ENCODE peak calls at places on chromosomes 5 and 9, in six cellular contexts. One of them, this sample, is unnamed. For H3K27me3, the result is how much of the 10 kb centered on the place peaks cover.

GRCh38 chr9:35611230-35611797 is 6.3 kb downstream of the TESK1 start:
- DNase-seq in GM12878: no peak
- DNase-seq in SK-N-SH: peak
- DNase-seq in H1: peak
- DNase-seq in K562: peak
- DNase-seq in HepG2: peak
- DNase-seq in this sample: no peak

GRCh38 chr5:142785211-142785610 is 15.0 kb downstream of the ARHGAP26 start:
- DNase-seq in HepG2: no peak
- DNase-seq in K562: no peak
- DNase-seq in SK-N-SH: no peak
- DNase-seq in GM12878: no peak
- DNase-seq in H1: no peak
- DNase-seq in this sample: no peak

GRCh38 chr5:124825250-124825982 is 79.0 kb upstream of the ZNF608 start:
- DNase-seq in K562: no peak
- DNase-seq in SK-N-SH: no peak
- DNase-seq in HepG2: no peak
- DNase-seq in H1: no peak
- DNase-seq in GM12878: no peak
- DNase-seq in this sample: no peak

GRCh38 chr9:653856-654387 is 187.6 kb upstream of the DMRT1 start:
- DNase-seq in GM12878: no peak
- DNase-seq in SK-N-SH: no peak
- DNase-seq in HepG2: no peak
- DNase-seq in K562: no peak
- DNase-seq in H1: no peak
- DNase-seq in this sample: no peak

GRCh38 chr9:127583605-127584053 is 28.4 kb upstream of the STXBP1 start:
- DNase-seq in HepG2: no peak
- DNase-seq in K562: no peak
- DNase-seq in GM12878: no peak
- DNase-seq in SK-N-SH: no peak
- DNase-seq in H1: no peak
- DNase-seq in this sample: no peak

GRCh38 chr5:124912653-124913328 is 166.4 kb upstream of the ZNF608 start:
- DNase-seq in GM12878: no peak
- DNase-seq in SK-N-SH: no peak
- DNase-seq in H1: no peak
- DNase-seq in K562: no peak
- DNase-seq in HepG2: no peak
- DNase-seq in this sample: no peak

GRCh38 chr5:37773809-37774208 is 66.0 kb downstream of the GDNF start:
- DNase-seq in SK-N-SH: no peak
- DNase-seq in GM12878: no peak
- DNase-seq in K562: no peak
- DNase-seq in HepG2: no peak
- DNase-seq in H1: no peak
- DNase-seq in this sample: no peak

GRCh38 chr5:38870595-38870994 is 24.8 kb downstream of the OSMR start:
- DNase-seq in HepG2: no peak
- DNase-seq in GM12878: no peak
- DNase-seq in SK-N-SH: no peak
- DNase-seq in H1: no peak
- DNase-seq in K562: no peak
- DNase-seq in this sample: no peak

GRCh38 chr5:50655810-50656205 is 10.6 kb upstream of the PARP8 start:
- DNase-seq in HepG2: no peak
- DNase-seq in GM12878: no peak
- DNase-seq in SK-N-SH: no peak
- DNase-seq in H1: no peak
- DNase-seq in K562: no peak
- DNase-seq in this sample: no peak

GRCh38 chr5:132204736-132205135 is 22.9 kb downstream of the P4HA2 start:
- DNase-seq in H1: no peak
- DNase-seq in SK-N-SH: no peak
- DNase-seq in GM12878: no peak
- DNase-seq in HepG2: no peak
- DNase-seq in K562: no peak
- DNase-seq in this sample: no peak

GRCh38 chr5:111676496-111676895 is 80.5 kb downstream of the NREP start:
- DNase-seq in K562: no peak
- DNase-seq in HepG2: no peak
- DNase-seq in SK-N-SH: no peak
- DNase-seq in H1: no peak
- DNase-seq in GM12878: no peak
- DNase-seq in this sample: no peak

GRCh38 chr9:90925581-90926257 is 124.1 kb downstream of the SYK start:
- DNase-seq in K562: no peak
- DNase-seq in H1: no peak
- DNase-seq in SK-N-SH: no peak
- DNase-seq in GM12878: no peak
- DNase-seq in HepG2: no peak
- DNase-seq in this sample: no peak

GRCh38 chr9:137984005-137984404 is 106.4 kb downstream of the CACNA1B start:
- DNase-seq in GM12878: no peak
- DNase-seq in H1: no peak
- DNase-seq in SK-N-SH: no peak
- DNase-seq in HepG2: no peak
- DNase-seq in K562: no peak
- DNase-seq in this sample: no peak

GRCh38 chr9:37035472-37036236 is 1.6 kb upstream of the PAX5 start:
- DNase-seq in HepG2: no peak
- DNase-seq in K562: no peak
- DNase-seq in GM12878: no peak
- DNase-seq in H1: peak
- DNase-seq in SK-N-SH: peak
- DNase-seq in this sample: no peak

GRCh38 chr5:138568061-138568824 is 7.0 kb downstream of the HSPA9 start:
- DNase-seq in HepG2: no peak
- DNase-seq in GM12878: no peak
- DNase-seq in K562: no peak
- DNase-seq in H1: no peak
- DNase-seq in SK-N-SH: peak
- DNase-seq in this sample: no peak
- H3K27ac ChIP-seq in HepG2: peak
- H3K27ac ChIP-seq in GM12878: no peak
- H3K27ac ChIP-seq in K562: no peak
- H3K27ac ChIP-seq in H1: no peak
- H3K27ac ChIP-seq in SK-N-SH: no peak
- H3K27ac ChIP-seq in this sample: no peak

GRCh38 chr5:6311568-6312501 is 66.5 kb downstream of the MED10 start:
- DNase-seq in GM12878: no peak
- DNase-seq in SK-N-SH: peak
- DNase-seq in HepG2: no peak
- DNase-seq in K562: no peak
- DNase-seq in H1: no peak
- DNase-seq in this sample: no peak
- H3K27me3 ChIP-seq in GM12878: under half
- H3K27me3 ChIP-seq in SK-N-SH: under half
- H3K27me3 ChIP-seq in HepG2: under half
- H3K27me3 ChIP-seq in K562: under half
- H3K27me3 ChIP-seq in H1: under half
- H3K27me3 ChIP-seq in this sample: under half

GRCh38 chr5:140118294-140118936 is 4.5 kb downstream of the PURA start:
- DNase-seq in H1: no peak
- DNase-seq in HepG2: no peak
- DNase-seq in GM12878: no peak
- DNase-seq in K562: no peak
- DNase-seq in SK-N-SH: no peak
- DNase-seq in this sample: no peak

GRCh38 chr5:140114341-140115185 is 654 bp downstream of the PURA start:
- DNase-seq in GM12878: no peak
- DNase-seq in H1: peak
- DNase-seq in SK-N-SH: peak
- DNase-seq in HepG2: no peak
- DNase-seq in K562: peak
- DNase-seq in this sample: no peak

GRCh38 chr5:140117523-140117922 is 3.6 kb downstream of the PURA start:
- DNase-seq in K562: no peak
- DNase-seq in SK-N-SH: no peak
- DNase-seq in GM12878: no peak
- DNase-seq in H1: no peak
- DNase-seq in HepG2: no peak
- DNase-seq in this sample: no peak

GRCh38 chr5:140115186-140115500 is 1.2 kb downstream of the PURA start:
- DNase-seq in K562: no peak
- DNase-seq in SK-N-SH: no peak
- DNase-seq in HepG2: no peak
- DNase-seq in GM12878: no peak
- DNase-seq in H1: no peak
- DNase-seq in this sample: no peak

GRCh38 chr5:140116716-140117115 is 2.8 kb downstream of the PURA start:
- DNase-seq in H1: no peak
- DNase-seq in K562: peak
- DNase-seq in HepG2: no peak
- DNase-seq in SK-N-SH: no peak
- DNase-seq in GM12878: no peak
- DNase-seq in this sample: no peak
- TF ChIP-seq GABPA in H1: no peak
- TF ChIP-seq GABPA in K562: no peak
- TF ChIP-seq GABPA in HepG2: no peak
- TF ChIP-seq GABPA in SK-N-SH: no peak
- TF ChIP-seq GABPA in GM12878: no peak
- TF ChIP-seq GABPA in this sample: no peak

DNA sequence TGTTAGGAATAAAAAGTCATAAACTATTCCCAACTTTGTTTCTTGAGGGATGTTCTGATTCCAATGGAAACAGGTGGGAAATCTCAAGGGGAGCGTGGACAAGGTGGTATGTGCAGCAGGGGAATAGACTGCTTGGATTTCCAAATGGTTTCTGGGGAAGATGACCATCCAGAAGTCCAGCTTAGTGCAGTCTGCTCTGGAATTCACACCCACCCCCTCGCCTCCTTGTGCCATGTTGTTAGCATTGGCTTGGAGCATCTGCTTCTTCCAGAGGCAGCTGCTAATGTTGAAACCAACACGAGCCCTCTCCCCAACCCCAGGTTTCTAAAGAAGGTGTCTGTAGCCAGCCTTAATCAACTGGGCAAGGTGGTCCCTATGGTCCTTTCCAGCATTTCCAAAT is 90.9 kb downstream of the PDE6A start:
- DNase-seq in HepG2: no peak
- DNase-seq in GM12878: no peak
- DNase-seq in SK-N-SH: no peak
- DNase-seq in H1: no peak
- DNase-seq in K562: no peak
- DNase-seq in this sample: no peak
- H3K27ac ChIP-seq in HepG2: no peak
- H3K27ac ChIP-seq in GM12878: no peak
- H3K27ac ChIP-seq in SK-N-SH: no peak
- H3K27ac ChIP-seq in H1: no peak
- H3K27ac ChIP-seq in K562: no peak
- H3K27ac ChIP-seq in this sample: no peak

GRCh38 chr9:95504053-95504963 is 12.5 kb downstream of the PTCH1 start:
- DNase-seq in GM12878: no peak
- DNase-seq in H1: peak
- DNase-seq in HepG2: peak
- DNase-seq in SK-N-SH: no peak
- DNase-seq in K562: peak
- DNase-seq in this sample: no peak
- H3K27me3 ChIP-seq in GM12878: under half
- H3K27me3 ChIP-seq in H1: under half
- H3K27me3 ChIP-seq in HepG2: under half
- H3K27me3 ChIP-seq in SK-N-SH: under half
- H3K27me3 ChIP-seq in K562: under half
- H3K27me3 ChIP-seq in this sample: under half

DNA sequence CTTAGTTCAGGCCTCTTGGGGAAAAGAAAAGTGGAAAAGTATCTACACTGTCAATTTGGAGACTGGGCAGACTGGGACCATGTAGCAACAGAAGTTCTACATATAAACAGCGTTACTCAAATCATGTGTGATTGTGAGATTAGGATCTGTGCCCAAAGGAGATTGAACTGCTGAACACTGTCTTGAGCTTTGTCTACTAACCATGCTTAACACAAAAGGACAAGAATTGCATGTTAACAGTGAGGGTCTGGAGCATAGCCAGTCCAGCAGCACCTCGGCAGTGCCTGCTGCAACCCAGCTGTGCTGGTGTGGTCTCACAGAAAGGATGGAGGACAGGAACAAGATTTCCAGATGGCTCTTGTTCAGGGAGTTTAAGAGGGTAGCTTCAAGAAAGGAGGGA is 5.7 kb downstream of the PAM start:
- DNase-seq in K562: no peak
- DNase-seq in H1: no peak
- DNase-seq in GM12878: no peak
- DNase-seq in SK-N-SH: peak
- DNase-seq in HepG2: no peak
- DNase-seq in this sample: no peak
- TF ChIP-seq GABPA in K562: no peak
- TF ChIP-seq GABPA in H1: no peak
- TF ChIP-seq GABPA in GM12878: no peak
- TF ChIP-seq GABPA in SK-N-SH: no peak
- TF ChIP-seq GABPA in HepG2: no peak
- TF ChIP-seq GABPA in this sample: no peak

GRCh38 chr5:101260857-101261256 is 357.8 kb upstream of the ST8SIA4 start:
- DNase-seq in SK-N-SH: no peak
- DNase-seq in GM12878: no peak
- DNase-seq in K562: no peak
- DNase-seq in HepG2: no peak
- DNase-seq in H1: no peak
- DNase-seq in this sample: no peak
- H3K27ac ChIP-seq in SK-N-SH: no peak
- H3K27ac ChIP-seq in GM12878: no peak
- H3K27ac ChIP-seq in K562: no peak
- H3K27ac ChIP-seq in HepG2: no peak
- H3K27ac ChIP-seq in H1: no peak
- H3K27ac ChIP-seq in this sample: no peak

GRCh38 chr5:169550227-169550626 is 33.3 kb upstream of the SPDL1 start:
- DNase-seq in K562: no peak
- DNase-seq in GM12878: no peak
- DNase-seq in H1: no peak
- DNase-seq in HepG2: no peak
- DNase-seq in SK-N-SH: no peak
- DNase-seq in this sample: no peak
- H3K27me3 ChIP-seq in K562: under half
- H3K27me3 ChIP-seq in GM12878: under half
- H3K27me3 ChIP-seq in H1: under half
- H3K27me3 ChIP-seq in HepG2: under half
- H3K27me3 ChIP-seq in SK-N-SH: under half
- H3K27me3 ChIP-seq in this sample: under half

GRCh38 chr5:171309526-171310333 is 682 bp downstream of the TLX3 start:
- DNase-seq in H1: peak
- DNase-seq in SK-N-SH: peak
- DNase-seq in GM12878: no peak
- DNase-seq in K562: no peak
- DNase-seq in HepG2: no peak
- DNase-seq in this sample: peak

GRCh38 chr5:171309276-171309525 is 153 bp downstream of the TLX3 start:
- DNase-seq in GM12878: no peak
- DNase-seq in H1: peak
- DNase-seq in K562: no peak
- DNase-seq in SK-N-SH: no peak
- DNase-seq in HepG2: no peak
- DNase-seq in this sample: no peak

GRCh38 chr5:171307843-171308452 is 1.1 kb upstream of the TLX3 start:
- DNase-seq in K562: no peak
- DNase-seq in SK-N-SH: no peak
- DNase-seq in H1: no peak
- DNase-seq in HepG2: no peak
- DNase-seq in GM12878: no peak
- DNase-seq in this sample: no peak

GRCh38 chr5:171306785-171307591 is 2.1 kb upstream of the TLX3 start:
- DNase-seq in HepG2: no peak
- DNase-seq in K562: no peak
- DNase-seq in GM12878: no peak
- DNase-seq in H1: peak
- DNase-seq in SK-N-SH: peak
- DNase-seq in this sample: no peak

GRCh38 chr5:171308453-171309275 is at the start of gene TLX3:
- DNase-seq in SK-N-SH: peak
- DNase-seq in GM12878: no peak
- DNase-seq in H1: peak
- DNase-seq in K562: no peak
- DNase-seq in HepG2: no peak
- DNase-seq in this sample: no peak
- TF ChIP-seq GABPA in SK-N-SH: no peak
- TF ChIP-seq GABPA in GM12878: no peak
- TF ChIP-seq GABPA in H1: no peak
- TF ChIP-seq GABPA in K562: no peak
- TF ChIP-seq GABPA in HepG2: no peak
- TF ChIP-seq GABPA in this sample: no peak

This sample was measured in HL-60.